ENCODE peak calls at places on chromosome 1, in ten cellular contexts. S, F, C, Q, N, M, R, X, W and H are unnamed samples.

GRCh38 chr1:180981596-180982387 is 40.9 kb downstream of the STX6 start:
- DNase-seq in Q (no peak), S (no peak), X (no peak), N (peak; percentile 51), R (no peak), F (no peak), C (peak; percentile 48), W (peak; percentile 12), M (peak; percentile 16), H (no peak)

GRCh38 chr1:210898473-210898872 is 235.5 kb downstream of the KCNH1 start:
- DNase-seq in S (no peak), Q (no peak), N (no peak), X (no peak), R (no peak), C (no peak), F (no peak), W (no peak), M (no peak), H (no peak)

GRCh38 chr1:27395441-27396195 is 3.2 kb downstream of the GPR3 start:
- DNase-seq in Q (peak; percentile 52), M (no peak), C (peak; percentile 83), X (peak; percentile 83), N (peak; percentile 66), W (peak; percentile 69), F (peak; percentile 67), S (peak; percentile 70), R (peak; percentile 71), H (peak; percentile 78)

GRCh38 chr1:234844479-234845031 is 234.6 kb upstream of the IRF2BP2 start:
- DNase-seq in F (no peak), M (no peak), Q (no peak), R (no peak), X (no peak), S (no peak), N (no peak), W (no peak), C (no peak), H (no peak)

GRCh38 chr1:207321790-207322530 is 482 bp downstream of the CD55 start:
- DNase-seq in F (no peak), M (no peak), N (peak; percentile 25), Q (no peak), X (no peak), R (peak; percentile 40), S (no peak), C (no peak), W (no peak), H (no peak)

GRCh38 chr1:150696151-150696550 is 803 bp downstream of the GOLPH3L start:
- DNase-seq in Q (no peak), X (no peak), C (no peak), F (no peak), R (no peak), S (no peak), W (no peak), N (no peak), M (no peak), H (no peak)

GRCh38 chr1:167221126-167221803 is 579 bp downstream of the POU2F1 start:
- DNase-seq in R (peak; percentile 16), N (peak; percentile 22), Q (no peak), C (peak; percentile 71), F (no peak), S (no peak), W (peak; percentile 2), M (no peak), X (no peak), H (no peak)

GRCh38 chr1:186014370-186015030 is 280.3 kb downstream of the HMCN1 start:
- DNase-seq in M (no peak), S (no peak), R (peak; percentile 60), Q (no peak), C (no peak), F (no peak), N (no peak), W (no peak), X (no peak), H (no peak)

GRCh38 chr1:194705123-194705522 is 1518.7 kb upstream of the B3GALT2 start:
- DNase-seq in Q (no peak), N (no peak), R (peak; percentile 72), C (no peak), S (no peak), W (no peak), F (no peak), M (no peak), X (no peak), H (no peak)

GRCh38 chr1:246434335-246434734 is 72.7 kb downstream of the SMYD3 start:
- DNase-seq in X (no peak), C (no peak), N (no peak), M (no peak), Q (no peak), F (no peak), W (no peak), R (no peak), S (no peak), H (no peak)

GRCh38 chr1:233710507-233710906 is 96.6 kb downstream of the KCNK1 start:
- DNase-seq in F (no peak), W (no peak), S (no peak), Q (no peak), C (no peak), N (no peak), X (no peak), R (no peak), M (no peak), H (no peak)

GRCh38 chr1:169048043-169048442 is 58.4 kb upstream of the ATP1B1 start:
- DNase-seq in X (no peak), N (no peak), W (no peak), M (no peak), C (no peak), Q (peak; percentile 24), F (no peak), S (no peak), R (no peak), H (peak; percentile 46)

GRCh38 chr1:159429074-159429861 is 2.7 kb upstream of the OR10J4 start:
- DNase-seq in M (no peak), Q (no peak), S (no peak), X (no peak), C (no peak), W (no peak), R (peak; percentile 90), N (no peak), F (no peak), H (no peak)

GRCh38 chr1:17833661-17834501 is 78.7 kb downstream of the ACTL8 start:
- DNase-seq in X (no peak), W (no peak), M (no peak), R (no peak), C (no peak), N (no peak), S (no peak), Q (no peak), F (no peak), H (no peak)
- H3K4me3 ChIP-seq in X (no peak overlapping the region), W (no peak overlapping the region), M (no peak overlapping the region), R (no peak overlapping the region), C (no peak overlapping the region), N (no peak overlapping the region), S (no peak overlapping the region), Q (no peak overlapping the region), F (no peak overlapping the region), H (no peak overlapping the region)

GRCh38 chr1:96764469-96764868 is 42.9 kb downstream of the PTBP2 start:
- DNase-seq in X (no peak), M (no peak), W (no peak), S (no peak), F (no peak), Q (no peak), N (no peak), R (no peak), C (no peak), H (no peak)

GRCh38 chr1:96763514-96763913 is 41.9 kb downstream of the PTBP2 start:
- DNase-seq in S (no peak), F (no peak), C (no peak), Q (no peak), X (no peak), N (no peak), M (no peak), W (no peak), R (no peak), H (no peak)
- H3K9me3 ChIP-seq in S (no peaks in the 10 kb centered on the region), F (peaks cover 6% of the 10 kb centered on the region), C (peaks cover 18% of the 10 kb centered on the region), Q (no peaks in the 10 kb centered on the region), X (no peaks in the 10 kb centered on the region), N (no peaks in the 10 kb centered on the region), M (peaks cover 42% of the 10 kb centered on the region), W (no peaks in the 10 kb centered on the region), R (no peaks in the 10 kb centered on the region), H (no peaks in the 10 kb centered on the region)

DNA sequence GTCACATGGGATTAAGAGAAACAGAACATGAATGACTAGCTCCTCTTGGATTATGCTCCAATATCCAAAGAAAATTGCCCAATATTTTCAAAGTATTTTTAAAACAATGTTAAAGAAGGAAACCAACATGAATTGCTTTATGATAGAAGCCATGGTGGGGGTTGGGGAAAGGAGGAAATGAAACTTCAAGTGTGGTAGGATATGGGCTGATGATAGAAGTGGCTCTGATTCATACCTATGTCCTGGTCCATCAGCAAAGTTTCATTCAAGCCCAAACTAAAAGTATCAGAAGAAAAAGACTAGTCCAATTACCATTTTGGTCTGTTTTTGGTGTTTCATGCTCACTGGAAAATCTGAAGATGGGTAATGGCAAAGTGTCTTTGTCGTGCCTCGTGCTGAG is 104.2 kb upstream of the PROX1 start:
- DNase-seq in S (no peak), N (no peak), C (no peak), W (no peak), M (no peak), R (no peak), F (no peak), X (no peak), Q (no peak), H (no peak)
- H3K4me1 ChIP-seq in S (no peaks in the 10 kb centered on the region), N (no peaks in the 10 kb centered on the region), C (no peaks in the 10 kb centered on the region), W (no peaks in the 10 kb centered on the region), M (no peaks in the 10 kb centered on the region), R (peaks cover 3% of the 10 kb centered on the region), F (no peaks in the 10 kb centered on the region), X (no peaks in the 10 kb centered on the region), Q (no peaks in the 10 kb centered on the region), H (no peaks in the 10 kb centered on the region)

GRCh38 chr1:160797163-160797797 is 1.3 kb downstream of the LY9 start:
- DNase-seq in F (no peak), Q (no peak), C (no peak), M (no peak), X (no peak), S (no peak), R (no peak), N (no peak), W (no peak), H (no peak)

GRCh38 chr1:160794396-160794795 is 1.6 kb upstream of the LY9 start:
- DNase-seq in W (no peak), C (no peak), Q (no peak), X (no peak), S (no peak), F (no peak), N (no peak), M (no peak), R (no peak), H (no peak)

GRCh38 chr1:160797861-160798273 is 1.9 kb downstream of the LY9 start:
- DNase-seq in M (no peak), C (no peak), W (peak; percentile 46), R (no peak), N (peak; percentile 80), S (peak; percentile 30), F (no peak), Q (no peak), X (no peak), H (peak; percentile 44)

GRCh38 chr1:160798439-160798838 is 2.5 kb downstream of the LY9 start:
- DNase-seq in S (no peak), F (no peak), C (no peak), R (no peak), N (no peak), X (no peak), W (no peak), Q (no peak), M (no peak), H (no peak)

DNA sequence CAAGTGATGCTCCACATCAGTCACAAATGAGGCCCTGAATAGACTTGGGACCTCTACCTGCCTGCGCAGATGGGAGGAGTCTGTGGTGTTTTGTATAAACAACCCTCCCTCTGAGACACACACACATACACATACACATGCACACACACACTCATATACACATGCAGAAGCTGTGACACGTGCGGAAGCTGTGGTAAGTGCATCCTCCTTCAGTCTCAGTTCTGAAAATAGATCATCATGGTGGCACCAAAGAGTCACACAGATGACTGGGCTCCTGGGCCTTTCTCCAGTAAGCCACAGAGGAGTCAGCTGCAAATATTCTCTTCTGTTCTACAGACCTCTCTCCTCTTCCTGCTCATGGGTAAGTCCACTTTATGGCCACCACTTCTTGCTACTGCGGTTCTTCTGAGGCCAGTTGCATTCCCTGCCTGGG is at the start of gene LY9:
- DNase-seq in Q (no peak), W (peak; percentile 70), F (no peak), X (no peak), M (no peak), S (peak; percentile 76), R (no peak), C (no peak), N (peak; percentile 95), H (peak; percentile 69)
- H3K4me3 ChIP-seq in Q (no peak within 1 kb of the TSS), W (peak within 1 kb of the TSS; percentile 74), F (no peak within 1 kb of the TSS), X (no peak within 1 kb of the TSS), M (no peak within 1 kb of the TSS), S (peak within 1 kb of the TSS; percentile 57), R (no peak within 1 kb of the TSS), C (no peak within 1 kb of the TSS), N (peak within 1 kb of the TSS; percentile 19), H (no peak within 1 kb of the TSS)